ENCODE peak calls at places on chromosomes 2 and 18, in seven cellular contexts. U is thyroid gland, G is GDM1, Z is HFFc6, S is GM23338, V is left ventricle myocardium inferior, L is fibroblast of lung. T is an unnamed sample.

GRCh38 chr2:1841903-1842791 is 97.8 kb upstream of the PXDN start:
- DNase-seq in U (no peak), S (peak), V (no peak), Z (no peak), G (no peak), L (no peak), T (no peak)

GRCh38 chr2:5495616-5496015 is 196.6 kb upstream of the SOX11 start:
- DNase-seq in L (no peak), U (peak), Z (no peak), S (no peak), V (no peak), G (no peak), T (no peak)

GRCh38 chr2:196403471-196403870 is 232.1 kb upstream of the STK17B start:
- DNase-seq in G (no peak), V (no peak), S (no peak), L (peak), U (no peak), Z (peak), T (no peak)

GRCh38 chr18:14097761-14098160 is 34.5 kb downstream of the ZNF519 start:
- DNase-seq in S (no peak), L (no peak), G (no peak), Z (no peak), U (no peak), V (no peak), T (no peak)

GRCh38 chr18:2883137-2883671 is 36.4 kb downstream of the EMILIN2 start:
- DNase-seq in U (peak), G (peak), L (no peak), S (no peak), V (no peak), Z (no peak), T (no peak)

GRCh38 chr18:58576641-58577251 is 52.1 kb downstream of the ALPK2 start:
- DNase-seq in V (no peak), L (peak), S (no peak), Z (no peak), G (no peak), U (no peak), T (no peak)

GRCh38 chr2:117257369-117257768 is 557.1 kb upstream of the DDX18 start:
- DNase-seq in S (peak), G (no peak), V (no peak), U (no peak), Z (no peak), L (no peak), T (no peak)

GRCh38 chr18:58597649-58598048 is 31.2 kb downstream of the ALPK2 start:
- DNase-seq in S (no peak), V (no peak), Z (no peak), L (no peak), G (no peak), U (no peak), T (no peak)

GRCh38 chr2:100818606-100819364 is 1.2 kb upstream of the NPAS2 start:
- DNase-seq in Z (peak), V (peak), U (peak), G (no peak), S (peak), L (peak), T (peak)

GRCh38 chr2:229169751-229170150 is 101.3 kb downstream of the PID1 start:
- DNase-seq in L (peak), U (no peak), S (no peak), V (no peak), Z (no peak), G (no peak), T (no peak)

GRCh38 chr2:183665976-183666375 is 541.7 kb downstream of the NUP35 start:
- DNase-seq in V (no peak), L (peak), S (no peak), Z (no peak), U (no peak), G (no peak), T (no peak)

GRCh38 chr18:10045296-10045891 is 131.6 kb downstream of the VAPA start:
- DNase-seq in U (no peak), G (no peak), L (no peak), Z (no peak), V (no peak), S (no peak), T (no peak)